ENCODE peak calls at places on chromosomes 13 and 19, in five cellular contexts. One of them, this sample, is unnamed.

GRCh38 chr13:39612023-39612637 is 9.1 kb upstream of the LHFPL6 start:
- DNase-seq in H9: peak; percentile 44
- DNase-seq in mesenchymal stem cell: peak; percentile 76
- DNase-seq in H1: peak; percentile 76
- DNase-seq in mesendoderm: peak; percentile 78
- DNase-seq in this sample: peak; percentile 69

GRCh38 chr13:98890186-98890585 is 87.7 kb downstream of the DOCK9 start:
- DNase-seq in H9: no peak
- DNase-seq in mesenchymal stem cell: peak; percentile 75
- DNase-seq in H1: no peak
- DNase-seq in mesendoderm: no peak
- DNase-seq in this sample: no peak

GRCh38 chr13:73572824-73573223 is 514.0 kb downstream of the KLF5 start:
- DNase-seq in H9: no peak
- DNase-seq in mesenchymal stem cell: no peak
- DNase-seq in H1: no peak
- DNase-seq in mesendoderm: no peak
- DNase-seq in this sample: no peak

GRCh38 chr19:39913682-39914333 is 20.6 kb downstream of the FCGBP start:
- DNase-seq in H9: no peak
- DNase-seq in mesenchymal stem cell: no peak
- DNase-seq in H1: no peak
- DNase-seq in mesendoderm: no peak
- DNase-seq in this sample: no peak

GRCh38 chr19:37936166-37936565 is 29.2 kb downstream of the SIPA1L3 start:
- DNase-seq in H9: no peak
- DNase-seq in mesenchymal stem cell: no peak
- DNase-seq in H1: no peak
- DNase-seq in mesendoderm: no peak
- DNase-seq in this sample: no peak

GRCh38 chr13:107284168-107284567 is 716.2 kb upstream of the ARGLU1 start:
- DNase-seq in H9: no peak
- DNase-seq in mesenchymal stem cell: peak; percentile 76
- DNase-seq in H1: no peak
- DNase-seq in mesendoderm: no peak
- DNase-seq in this sample: no peak

GRCh38 chr13:37905736-37906135 is 36.2 kb upstream of the TRPC4 start:
- DNase-seq in H9: no peak
- DNase-seq in mesenchymal stem cell: no peak
- DNase-seq in H1: no peak
- DNase-seq in mesendoderm: no peak
- DNase-seq in this sample: no peak

GRCh38 chr13:44307844-44308243 is 65.8 kb upstream of the SERP2 start:
- DNase-seq in H9: no peak
- DNase-seq in mesenchymal stem cell: no peak
- DNase-seq in H1: no peak
- DNase-seq in mesendoderm: no peak
- DNase-seq in this sample: no peak

GRCh38 chr13:77398825-77399620 is 72.1 kb upstream of the MYCBP2 start:
- DNase-seq in H9: no peak
- DNase-seq in mesenchymal stem cell: no peak
- DNase-seq in H1: no peak
- DNase-seq in mesendoderm: no peak
- DNase-seq in this sample: no peak

GRCh38 chr13:112443191-112444000 is 67.2 kb downstream of the SPACA7 start:
- DNase-seq in H9: peak; percentile 66
- DNase-seq in mesenchymal stem cell: no peak
- DNase-seq in H1: peak; percentile 81
- DNase-seq in mesendoderm: peak; percentile 40
- DNase-seq in this sample: peak; percentile 66

GRCh38 chr19:33840382-33840781 is 43.7 kb downstream of the KCTD15 start:
- DNase-seq in H9: no peak
- DNase-seq in mesenchymal stem cell: no peak
- DNase-seq in H1: no peak
- DNase-seq in mesendoderm: no peak
- DNase-seq in this sample: no peak

GRCh38 chr19:11447347-11448262 is 12.2 kb downstream of the PRKCSH start:
- DNase-seq in H9: no peak
- DNase-seq in mesenchymal stem cell: no peak
- DNase-seq in H1: no peak
- DNase-seq in mesendoderm: no peak
- DNase-seq in this sample: no peak

GRCh38 chr13:36850790-36851438 is 31.9 kb downstream of the RFXAP start:
- DNase-seq in H9: peak; percentile 62
- DNase-seq in mesenchymal stem cell: no peak
- DNase-seq in H1: peak; percentile 82
- DNase-seq in mesendoderm: peak; percentile 43
- DNase-seq in this sample: no peak

GRCh38 chr19:57583521-57584416 is at the start of gene ZIK1:
- DNase-seq in H9: peak; percentile 97
- DNase-seq in mesenchymal stem cell: peak; percentile 93
- DNase-seq in H1: peak; percentile 90
- DNase-seq in mesendoderm: peak; percentile 99
- DNase-seq in this sample: peak; percentile 95

GRCh38 chr19:12864721-12865715 is 16.2 kb downstream of the DNASE2 start:
- DNase-seq in H9: no peak
- DNase-seq in mesenchymal stem cell: no peak
- DNase-seq in H1: no peak
- DNase-seq in mesendoderm: no peak
- DNase-seq in this sample: no peak

GRCh38 chr19:27971869-27972268 is 1241.1 kb downstream of the UQCRFS1 start:
- DNase-seq in H9: no peak
- DNase-seq in mesenchymal stem cell: no peak
- DNase-seq in H1: no peak
- DNase-seq in mesendoderm: no peak
- DNase-seq in this sample: no peak
- H3K23ac ChIP-seq in H9: no peak overlapping the region
- H3K23ac ChIP-seq in mesenchymal stem cell: no peak overlapping the region
- H3K23ac ChIP-seq in H1: no peak overlapping the region
- H3K23ac ChIP-seq in mesendoderm: no peak overlapping the region
- H3K23ac ChIP-seq in this sample: no peak overlapping the region

GRCh38 chr13:41224113-41225110 is 30.0 kb upstream of the KBTBD7 start:
- DNase-seq in H9: no peak
- DNase-seq in mesenchymal stem cell: peak; percentile 57
- DNase-seq in H1: no peak
- DNase-seq in mesendoderm: no peak
- DNase-seq in this sample: no peak
- H3K23ac ChIP-seq in H9: no peak overlapping the region
- H3K23ac ChIP-seq in mesenchymal stem cell: no peak overlapping the region
- H3K23ac ChIP-seq in H1: no peak overlapping the region
- H3K23ac ChIP-seq in mesendoderm: no peak overlapping the region
- H3K23ac ChIP-seq in this sample: no peak overlapping the region

GRCh38 chr13:35092751-35093150 is 150.7 kb downstream of the NBEA start:
- DNase-seq in H9: no peak
- DNase-seq in mesenchymal stem cell: no peak
- DNase-seq in H1: no peak
- DNase-seq in mesendoderm: peak; percentile 6
- DNase-seq in this sample: no peak
- H3K23ac ChIP-seq in H9: no peak overlapping the region
- H3K23ac ChIP-seq in mesenchymal stem cell: no peak overlapping the region
- H3K23ac ChIP-seq in H1: no peak overlapping the region
- H3K23ac ChIP-seq in mesendoderm: no peak overlapping the region
- H3K23ac ChIP-seq in this sample: no peak overlapping the region

GRCh38 chr19:2561895-2562294 is 86.0 kb downstream of the GADD45B start:
- DNase-seq in H9: no peak
- DNase-seq in mesenchymal stem cell: no peak
- DNase-seq in H1: no peak
- DNase-seq in mesendoderm: no peak
- DNase-seq in this sample: no peak

GRCh38 chr19:2569596-2570465 is 93.9 kb downstream of the GADD45B start:
- DNase-seq in H9: no peak
- DNase-seq in mesenchymal stem cell: no peak
- DNase-seq in H1: no peak
- DNase-seq in mesendoderm: no peak
- DNase-seq in this sample: no peak

GRCh38 chr19:2567996-2568395 is 92.1 kb downstream of the GADD45B start:
- DNase-seq in H9: no peak
- DNase-seq in mesenchymal stem cell: no peak
- DNase-seq in H1: no peak
- DNase-seq in mesendoderm: no peak
- DNase-seq in this sample: no peak

GRCh38 chr19:2567580-2567979 is 91.7 kb downstream of the GADD45B start:
- DNase-seq in H9: no peak
- DNase-seq in mesenchymal stem cell: no peak
- DNase-seq in H1: no peak
- DNase-seq in mesendoderm: no peak
- DNase-seq in this sample: no peak
- H3K23ac ChIP-seq in H9: no peak overlapping the region
- H3K23ac ChIP-seq in mesenchymal stem cell: no peak overlapping the region
- H3K23ac ChIP-seq in H1: no peak overlapping the region
- H3K23ac ChIP-seq in mesendoderm: no peak overlapping the region
- H3K23ac ChIP-seq in this sample: no peak overlapping the region

GRCh38 chr13:75693227-75693626 is 57.1 kb downstream of the LMO7 start:
- DNase-seq in H9: no peak
- DNase-seq in mesenchymal stem cell: no peak
- DNase-seq in H1: no peak
- DNase-seq in mesendoderm: no peak
- DNase-seq in this sample: no peak
- H3K23ac ChIP-seq in H9: no peak overlapping the region
- H3K23ac ChIP-seq in mesenchymal stem cell: no peak overlapping the region
- H3K23ac ChIP-seq in H1: no peak overlapping the region
- H3K23ac ChIP-seq in mesendoderm: no peak overlapping the region
- H3K23ac ChIP-seq in this sample: no peak overlapping the region

GRCh38 chr19:5520501-5520900 is 47.3 kb downstream of the TINCR start:
- DNase-seq in H9: no peak
- DNase-seq in mesenchymal stem cell: no peak
- DNase-seq in H1: no peak
- DNase-seq in mesendoderm: no peak
- DNase-seq in this sample: no peak
- H3K23ac ChIP-seq in H9: no peak overlapping the region
- H3K23ac ChIP-seq in mesenchymal stem cell: no peak overlapping the region
- H3K23ac ChIP-seq in H1: no peak overlapping the region
- H3K23ac ChIP-seq in mesendoderm: no peak overlapping the region
- H3K23ac ChIP-seq in this sample: no peak overlapping the region

DNA sequence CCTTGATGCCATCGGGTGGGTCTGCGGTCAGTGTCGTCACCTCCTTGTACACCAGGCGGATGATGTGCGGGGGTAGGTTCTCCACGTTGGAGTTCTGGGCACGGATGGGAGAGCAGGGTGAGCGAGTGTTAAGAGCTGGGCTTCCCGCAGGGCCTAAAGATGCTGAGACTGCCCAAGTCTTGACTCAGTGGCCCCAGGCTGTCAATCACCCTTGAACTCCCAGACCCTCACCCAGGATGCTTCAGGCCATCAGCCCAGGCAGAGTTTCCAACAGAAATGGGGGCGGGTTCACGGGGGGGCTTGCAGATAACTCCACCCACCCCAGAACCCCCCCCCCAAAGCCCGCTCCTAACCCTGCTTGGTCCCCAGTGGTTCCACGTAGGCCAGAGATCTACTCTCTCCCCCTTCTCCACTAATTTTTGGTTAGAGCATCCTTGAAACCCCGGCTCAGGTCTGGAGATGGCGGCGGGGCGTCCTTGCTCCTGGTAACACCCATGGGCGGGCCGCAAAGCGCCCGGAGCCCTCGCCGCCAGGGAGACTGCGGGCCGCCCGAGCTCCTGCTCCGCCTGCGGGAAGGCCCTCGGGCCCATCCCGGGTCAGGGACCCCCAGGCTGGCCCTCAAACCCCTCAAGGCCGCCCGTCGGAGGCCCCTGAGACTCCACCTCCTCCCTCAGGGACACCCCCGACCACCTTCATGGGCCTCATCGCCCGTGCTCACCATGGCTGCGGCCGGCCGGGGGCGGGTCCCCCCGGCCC is 541 bp downstream of the UBE2S start:
- DNase-seq in H9: no peak
- DNase-seq in mesenchymal stem cell: peak; percentile 37
- DNase-seq in H1: no peak
- DNase-seq in mesendoderm: no peak
- DNase-seq in this sample: no peak
- H3K23ac ChIP-seq in H9: no peak overlapping the region
- H3K23ac ChIP-seq in mesenchymal stem cell: no peak overlapping the region
- H3K23ac ChIP-seq in H1: no peak overlapping the region
- H3K23ac ChIP-seq in mesendoderm: peak overlapping the region; percentile 91
- H3K23ac ChIP-seq in this sample: peak overlapping the region; percentile 98

GRCh38 chr19:46946611-46947238 is 72.9 kb upstream of the NPAS1 start:
- DNase-seq in H9: no peak
- DNase-seq in mesenchymal stem cell: no peak
- DNase-seq in H1: no peak
- DNase-seq in mesendoderm: no peak
- DNase-seq in this sample: no peak

GRCh38 chr19:46945668-46946067 is 74.0 kb upstream of the NPAS1 start:
- DNase-seq in H9: no peak
- DNase-seq in mesenchymal stem cell: peak; percentile 37
- DNase-seq in H1: no peak
- DNase-seq in mesendoderm: no peak
- DNase-seq in this sample: no peak

GRCh38 chr19:46946090-46946489 is 73.5 kb upstream of the NPAS1 start:
- DNase-seq in H9: no peak
- DNase-seq in mesenchymal stem cell: no peak
- DNase-seq in H1: no peak
- DNase-seq in mesendoderm: no peak
- DNase-seq in this sample: no peak

GRCh38 chr19:46944123-46944718 is 75.4 kb upstream of the NPAS1 start:
- DNase-seq in H9: no peak
- DNase-seq in mesenchymal stem cell: no peak
- DNase-seq in H1: no peak
- DNase-seq in mesendoderm: no peak
- DNase-seq in this sample: no peak

GRCh38 chr19:46944918-46945628 is 74.6 kb upstream of the NPAS1 start:
- DNase-seq in H9: peak; percentile 61
- DNase-seq in mesenchymal stem cell: peak; percentile 92
- DNase-seq in H1: peak; percentile 52
- DNase-seq in mesendoderm: peak; percentile 65
- DNase-seq in this sample: peak; percentile 69
- H3K23ac ChIP-seq in H9: no peak overlapping the region
- H3K23ac ChIP-seq in mesenchymal stem cell: no peak overlapping the region
- H3K23ac ChIP-seq in H1: no peak overlapping the region
- H3K23ac ChIP-seq in mesendoderm: no peak overlapping the region
- H3K23ac ChIP-seq in this sample: no peak overlapping the region

DNA sequence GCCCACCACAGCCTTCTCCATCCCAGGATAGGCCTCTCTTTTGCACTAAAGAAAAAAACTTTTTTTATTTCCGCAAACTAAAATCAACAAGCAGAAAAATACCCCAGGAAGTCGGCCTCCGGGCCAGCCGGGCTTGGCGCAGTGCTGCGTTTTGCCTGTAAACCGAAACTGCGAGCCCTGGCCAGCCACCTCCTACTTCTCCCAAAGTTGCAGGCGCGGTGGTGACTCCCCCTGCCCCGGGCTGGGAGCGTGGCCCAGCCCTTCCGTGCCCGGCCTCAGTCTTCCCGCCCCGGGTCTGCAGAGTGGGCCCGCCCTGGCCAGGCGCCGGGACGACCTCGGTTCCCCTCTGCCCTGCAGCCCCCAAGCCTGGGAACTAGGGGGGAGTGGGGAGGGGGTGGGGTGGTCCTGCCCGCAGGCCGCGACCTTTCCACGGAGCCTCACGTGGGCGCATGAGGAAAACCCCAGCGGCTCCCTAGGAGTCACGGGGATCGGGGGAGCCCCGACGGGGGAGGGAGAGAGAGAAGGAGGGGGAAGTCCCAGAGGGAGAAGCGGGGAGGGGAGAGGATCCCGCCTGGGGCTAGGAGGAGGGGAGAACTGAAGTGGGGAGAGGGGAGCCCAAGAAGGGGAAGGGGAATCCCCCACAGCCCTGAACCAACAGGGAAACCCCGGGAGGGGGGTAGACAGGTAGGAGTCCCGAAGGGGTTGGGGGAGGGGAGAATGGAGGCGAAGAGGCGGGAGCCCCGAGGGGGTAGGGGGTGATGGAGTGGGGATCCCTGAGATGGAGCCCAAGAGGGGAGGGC is 3.0 kb downstream of the GADD45B start:
- DNase-seq in H9: no peak
- DNase-seq in mesenchymal stem cell: peak; percentile 91
- DNase-seq in H1: peak; percentile 84
- DNase-seq in mesendoderm: peak; percentile 93
- DNase-seq in this sample: no peak
- H3K23ac ChIP-seq in H9: no peak overlapping the region
- H3K23ac ChIP-seq in mesenchymal stem cell: no peak overlapping the region
- H3K23ac ChIP-seq in H1: no peak overlapping the region
- H3K23ac ChIP-seq in mesendoderm: no peak overlapping the region
- H3K23ac ChIP-seq in this sample: peak overlapping the region; percentile 91

This sample was measured in neuronal stem cell.